ENCODE peak calls at places on chromosomes 5 and 9, in five cellular contexts. One of them, this sample, is unnamed. For H3K9me3, the result is how much of the 10 kb centered on the place peaks cover.

GRCh38 chr5:74352256-74352655 is 288.3 kb downstream of the ENC1 start:
- DNase-seq in IMR-90: peak
- DNase-seq in ovary: no peak
- DNase-seq in esophagus squamous epithelium: no peak
- DNase-seq in stomach: no peak
- DNase-seq in this sample: no peak

GRCh38 chr5:88251048-88251711 is 17.5 kb downstream of the TMEM161B start:
- DNase-seq in IMR-90: peak
- DNase-seq in ovary: no peak
- DNase-seq in esophagus squamous epithelium: no peak
- DNase-seq in stomach: no peak
- DNase-seq in this sample: peak

GRCh38 chr5:79193643-79194042 is 42.3 kb upstream of the JMY start:
- DNase-seq in IMR-90: peak
- DNase-seq in ovary: no peak
- DNase-seq in esophagus squamous epithelium: no peak
- DNase-seq in stomach: no peak
- DNase-seq in this sample: no peak

GRCh38 chr5:178624626-178625546 is 2.0 kb downstream of the CLK4 start:
- DNase-seq in IMR-90: peak
- DNase-seq in ovary: no peak
- DNase-seq in esophagus squamous epithelium: no peak
- DNase-seq in stomach: no peak
- DNase-seq in this sample: no peak

GRCh38 chr5:127810707-127811106 is 107.5 kb downstream of the CCDC192 start:
- DNase-seq in IMR-90: no peak
- DNase-seq in ovary: no peak
- DNase-seq in esophagus squamous epithelium: no peak
- DNase-seq in stomach: no peak
- DNase-seq in this sample: no peak

GRCh38 chr9:70805953-70806352 is 315.5 kb downstream of the TRPM3 start:
- DNase-seq in IMR-90: no peak
- DNase-seq in ovary: peak
- DNase-seq in esophagus squamous epithelium: no peak
- DNase-seq in stomach: no peak
- DNase-seq in this sample: peak

GRCh38 chr9:39108145-39108544 is 179.8 kb downstream of the CNTNAP3 start:
- DNase-seq in IMR-90: no peak
- DNase-seq in ovary: no peak
- DNase-seq in esophagus squamous epithelium: no peak
- DNase-seq in stomach: no peak
- DNase-seq in this sample: no peak

GRCh38 chr9:137451976-137452760 is 7.0 kb downstream of the NSMF start:
- DNase-seq in IMR-90: no peak
- DNase-seq in ovary: peak
- DNase-seq in esophagus squamous epithelium: no peak
- DNase-seq in stomach: no peak
- DNase-seq in this sample: peak

GRCh38 chr5:161412792-161413191 is 133.7 kb downstream of the GABRB2 start:
- DNase-seq in IMR-90: no peak
- DNase-seq in ovary: no peak
- DNase-seq in esophagus squamous epithelium: no peak
- DNase-seq in stomach: no peak
- DNase-seq in this sample: no peak

GRCh38 chr5:123538670-123539459 is 26.9 kb downstream of the CSNK1G3 start:
- DNase-seq in IMR-90: no peak
- DNase-seq in ovary: no peak
- DNase-seq in esophagus squamous epithelium: no peak
- DNase-seq in stomach: no peak
- DNase-seq in this sample: no peak

GRCh38 chr5:79686799-79687198 is 2.8 kb upstream of the CMYA5 start:
- DNase-seq in IMR-90: peak
- DNase-seq in ovary: no peak
- DNase-seq in esophagus squamous epithelium: no peak
- DNase-seq in stomach: no peak
- DNase-seq in this sample: no peak

GRCh38 chr5:158431369-158432029 is 572.6 kb upstream of the CLINT1 start:
- DNase-seq in IMR-90: no peak
- DNase-seq in ovary: peak
- DNase-seq in esophagus squamous epithelium: no peak
- DNase-seq in stomach: no peak
- DNase-seq in this sample: no peak

GRCh38 chr9:7316967-7317366 is 482.6 kb downstream of the DMAC1 start:
- DNase-seq in IMR-90: no peak
- DNase-seq in ovary: no peak
- DNase-seq in esophagus squamous epithelium: no peak
- DNase-seq in stomach: no peak
- DNase-seq in this sample: no peak

GRCh38 chr9:111094433-111095421 is 56.5 kb upstream of the LPAR1 start:
- DNase-seq in IMR-90: peak
- DNase-seq in ovary: peak
- DNase-seq in esophagus squamous epithelium: no peak
- DNase-seq in stomach: no peak
- DNase-seq in this sample: no peak

GRCh38 chr9:76414656-76415055 is 20.4 kb upstream of the RFK start:
- DNase-seq in IMR-90: peak
- DNase-seq in ovary: no peak
- DNase-seq in esophagus squamous epithelium: no peak
- DNase-seq in stomach: no peak
- DNase-seq in this sample: no peak

GRCh38 chr5:92801921-92802320 is 779.1 kb downstream of the NR2F1-AS1 start:
- DNase-seq in IMR-90: no peak
- DNase-seq in ovary: no peak
- DNase-seq in esophagus squamous epithelium: no peak
- DNase-seq in stomach: no peak
- DNase-seq in this sample: no peak

GRCh38 chr9:96649620-96650323 is 5.3 kb downstream of the PRXL2C start:
- DNase-seq in IMR-90: no peak
- DNase-seq in ovary: no peak
- DNase-seq in esophagus squamous epithelium: no peak
- DNase-seq in stomach: no peak
- DNase-seq in this sample: no peak

GRCh38 chr9:96651626-96652025 is 3.5 kb downstream of the PRXL2C start:
- DNase-seq in IMR-90: peak
- DNase-seq in ovary: no peak
- DNase-seq in esophagus squamous epithelium: no peak
- DNase-seq in stomach: no peak
- DNase-seq in this sample: no peak

GRCh38 chr9:96655198-96655851 is at the start of gene PRXL2C:
- DNase-seq in IMR-90: peak
- DNase-seq in ovary: peak
- DNase-seq in esophagus squamous epithelium: peak
- DNase-seq in stomach: peak
- DNase-seq in this sample: peak

DNA sequence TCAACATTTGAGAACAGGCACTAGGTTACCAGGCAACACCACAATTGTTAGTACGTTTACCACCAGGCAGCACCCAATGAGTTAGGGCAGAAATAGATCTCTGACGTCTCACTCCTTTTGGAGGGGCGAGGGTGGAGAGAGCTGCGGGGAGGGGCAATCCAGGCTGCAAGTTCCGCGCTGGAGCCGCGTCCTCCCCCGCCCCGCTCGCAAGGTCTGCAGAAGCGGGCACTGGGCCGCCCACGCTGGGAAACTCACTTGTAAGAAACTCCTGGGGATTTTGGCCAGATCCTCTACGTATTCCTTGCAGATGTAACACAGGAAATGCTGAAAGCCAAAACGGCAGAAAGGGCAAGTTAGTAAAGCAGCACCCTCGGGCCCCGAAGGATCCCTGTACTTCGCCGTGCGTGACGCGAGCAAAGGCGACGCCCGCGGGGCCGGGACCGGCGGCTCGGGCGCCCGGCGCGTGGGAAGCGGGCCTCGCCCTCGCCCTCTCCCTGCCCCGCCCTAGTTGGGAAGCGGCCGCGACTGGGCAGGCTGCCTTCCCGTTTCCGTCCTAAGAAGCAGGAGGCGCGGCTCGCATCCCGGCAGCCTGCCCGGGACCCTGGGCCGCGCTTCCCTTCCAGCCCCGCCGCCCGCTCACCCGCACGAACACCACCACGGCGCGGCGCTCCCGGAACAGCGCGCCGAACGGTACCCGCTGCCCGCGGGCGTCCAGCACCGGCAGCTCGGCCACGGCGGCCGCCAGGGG is 493 bp downstream of the PRXL2C start:
- DNase-seq in IMR-90: peak
- DNase-seq in ovary: peak
- DNase-seq in esophagus squamous epithelium: peak
- DNase-seq in stomach: peak
- DNase-seq in this sample: peak
- TF ChIP-seq POLR2A in IMR-90: peak
- TF ChIP-seq POLR2A in ovary: peak
- TF ChIP-seq POLR2A in esophagus squamous epithelium: no peak
- TF ChIP-seq POLR2A in stomach: no peak
- TF ChIP-seq POLR2A in this sample: peak

DNA sequence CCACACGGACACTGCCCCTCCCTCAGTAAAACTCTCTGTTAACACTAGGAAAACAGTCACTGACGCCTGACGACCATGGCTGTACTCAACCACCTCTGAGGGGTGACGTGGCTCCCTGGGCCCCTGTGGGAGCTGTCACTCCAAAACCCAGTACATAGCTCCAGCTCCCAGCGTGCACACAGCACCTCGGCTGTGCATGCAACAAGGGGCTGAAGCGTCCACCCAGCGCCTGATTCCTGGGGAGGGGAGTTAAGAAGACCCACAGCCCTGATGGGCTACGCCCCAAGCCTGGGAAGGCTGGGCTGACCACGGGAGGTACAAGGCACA is 36.3 kb downstream of the SLC12A7 start:
- DNase-seq in IMR-90: no peak
- DNase-seq in ovary: no peak
- DNase-seq in esophagus squamous epithelium: no peak
- DNase-seq in stomach: no peak
- DNase-seq in this sample: peak
- H3K9me3 ChIP-seq in IMR-90: under half
- H3K9me3 ChIP-seq in ovary: under half
- H3K9me3 ChIP-seq in esophagus squamous epithelium: under half
- H3K9me3 ChIP-seq in stomach: under half
- H3K9me3 ChIP-seq in this sample: under half

GRCh38 chr9:99326112-99326916 is 104.2 kb downstream of the SEC61B start:
- DNase-seq in IMR-90: peak
- DNase-seq in ovary: no peak
- DNase-seq in esophagus squamous epithelium: no peak
- DNase-seq in stomach: no peak
- DNase-seq in this sample: no peak
- TF ChIP-seq POLR2A in IMR-90: no peak
- TF ChIP-seq POLR2A in ovary: no peak
- TF ChIP-seq POLR2A in esophagus squamous epithelium: no peak
- TF ChIP-seq POLR2A in stomach: no peak
- TF ChIP-seq POLR2A in this sample: no peak

GRCh38 chr5:19002111-19002510 is 985.9 kb downstream of the CDH18 start:
- DNase-seq in IMR-90: no peak
- DNase-seq in ovary: no peak
- DNase-seq in esophagus squamous epithelium: no peak
- DNase-seq in stomach: no peak
- DNase-seq in this sample: no peak
- H3K9me3 ChIP-seq in IMR-90: under half
- H3K9me3 ChIP-seq in ovary: under half
- H3K9me3 ChIP-seq in esophagus squamous epithelium: under half
- H3K9me3 ChIP-seq in stomach: under half
- H3K9me3 ChIP-seq in this sample: under half

DNA sequence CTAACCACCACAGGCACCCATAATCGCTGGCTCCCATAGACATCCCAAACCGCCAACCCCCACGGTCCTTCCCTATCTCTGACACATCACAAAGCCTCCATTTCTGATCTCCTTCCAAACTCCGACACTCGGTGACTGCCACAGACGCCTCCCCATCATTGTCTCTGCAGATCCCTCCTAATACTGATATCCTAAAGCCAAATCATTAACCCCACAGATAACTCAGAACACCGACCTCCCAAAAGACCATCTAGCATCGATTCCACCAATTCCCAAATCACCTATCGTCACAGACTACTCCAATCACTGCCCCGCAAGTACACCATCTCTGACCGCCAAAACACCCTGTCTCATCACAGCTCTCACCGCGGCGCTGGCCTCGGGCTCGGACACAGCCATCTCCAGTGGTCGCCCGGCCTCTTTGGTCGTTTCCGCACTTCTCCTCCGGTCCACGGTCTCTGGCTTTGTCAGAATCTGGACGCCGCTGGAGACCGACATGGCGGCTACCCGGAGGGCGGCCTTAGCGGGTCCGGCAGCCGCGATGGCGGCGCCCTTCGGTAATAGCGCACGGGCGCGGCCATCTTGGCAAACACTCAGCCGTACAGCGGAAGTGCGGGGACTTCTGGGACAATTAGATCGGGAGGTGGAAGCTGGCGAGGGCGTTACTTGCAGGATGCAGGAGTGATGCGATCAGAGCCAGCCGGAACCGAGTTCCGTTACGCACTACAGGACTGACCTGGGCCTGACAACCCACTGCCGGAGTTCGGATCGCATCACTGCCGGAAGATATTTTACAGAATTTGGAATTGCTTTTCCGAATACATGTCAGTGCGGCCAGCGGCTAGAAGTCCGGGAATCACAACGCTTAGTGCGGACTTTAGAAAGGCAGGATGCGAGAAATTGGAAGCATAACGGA is at the start of gene ZFP37:
- DNase-seq in IMR-90: peak
- DNase-seq in ovary: peak
- DNase-seq in esophagus squamous epithelium: peak
- DNase-seq in stomach: peak
- DNase-seq in this sample: peak
- TF ChIP-seq POLR2A in IMR-90: peak
- TF ChIP-seq POLR2A in ovary: peak
- TF ChIP-seq POLR2A in esophagus squamous epithelium: no peak
- TF ChIP-seq POLR2A in stomach: no peak
- TF ChIP-seq POLR2A in this sample: no peak

DNA sequence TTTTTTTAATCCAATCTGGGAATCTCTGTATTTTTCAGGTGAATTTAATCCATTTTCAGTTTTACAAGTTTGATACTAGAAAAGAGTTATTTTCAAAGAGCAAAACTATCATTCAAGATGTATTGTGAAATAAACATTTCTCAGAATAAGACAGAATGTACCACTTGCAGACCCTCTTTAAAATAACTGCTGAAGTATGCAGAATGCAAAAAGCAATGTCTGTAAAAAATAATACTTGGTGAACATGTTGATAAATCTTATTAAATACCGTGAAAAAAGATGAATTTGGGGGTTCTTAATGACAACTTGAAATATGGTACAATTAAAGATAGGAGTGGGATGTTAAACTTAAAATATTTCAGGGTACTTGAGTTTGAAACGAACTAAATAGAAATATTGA is 26.1 kb upstream of the RASA1 start:
- DNase-seq in IMR-90: no peak
- DNase-seq in ovary: no peak
- DNase-seq in esophagus squamous epithelium: no peak
- DNase-seq in stomach: no peak
- DNase-seq in this sample: no peak
- H3K9me3 ChIP-seq in IMR-90: under half
- H3K9me3 ChIP-seq in ovary: under half
- H3K9me3 ChIP-seq in esophagus squamous epithelium: under half
- H3K9me3 ChIP-seq in stomach: under half
- H3K9me3 ChIP-seq in this sample: under half

GRCh38 chr5:151810449-151810848 is 38.7 kb downstream of the G3BP1 start:
- DNase-seq in IMR-90: peak
- DNase-seq in ovary: no peak
- DNase-seq in esophagus squamous epithelium: no peak
- DNase-seq in stomach: no peak
- DNase-seq in this sample: no peak
- TF ChIP-seq POLR2A in IMR-90: no peak
- TF ChIP-seq POLR2A in ovary: no peak
- TF ChIP-seq POLR2A in esophagus squamous epithelium: no peak
- TF ChIP-seq POLR2A in stomach: no peak
- TF ChIP-seq POLR2A in this sample: no peak

This sample was measured in upper lobe of left lung.